ENCODE peak calls at places on chromosomes 16 and 17, in four cellular contexts. X is colonic mucosa, F is bronchial epithelial cell, J is mesenchymal stem cell. O is an unnamed sample.

GRCh38 chr17:29833801-29834200 is 96.2 kb downstream of the SSH2 start:
- DNase-seq in X (no peak), F (no peak), J (no peak), O (no peak)

GRCh38 chr17:67431210-67432015 is 54.3 kb downstream of the PITPNC1 start:
- DNase-seq in X (no peak), F (peak; percentile 89), J (peak; percentile 91), O (no peak)

GRCh38 chr16:4624827-4625616 is 396 bp downstream of the MGRN1 start:
- DNase-seq in X (peak; percentile 71), F (peak; percentile 33), J (peak; percentile 88), O (peak; percentile 91)

GRCh38 chr17:72730091-72730490 is 362.4 kb downstream of the SLC39A11 start:
- DNase-seq in X (no peak), F (no peak), J (no peak), O (no peak)

GRCh38 chr16:31876955-31877828 is 3.6 kb downstream of the ZNF267 start:
- DNase-seq in X (no peak), F (peak; percentile 94), J (peak; percentile 95), O (no peak)

GRCh38 chr17:19796457-19796856 is 48.4 kb upstream of the ALDH3A1 start:
- DNase-seq in X (no peak), F (no peak), J (no peak), O (no peak)

GRCh38 chr16:24670623-24671454 is 58.6 kb upstream of the TNRC6A start:
- DNase-seq in X (peak; percentile 26), F (peak; percentile 44), J (peak; percentile 96), O (peak; percentile 63)

GRCh38 chr16:57577214-57577613 is 34.8 kb downstream of the ADGRG5 start:
- DNase-seq in X (no peak), F (no peak), J (no peak), O (no peak)

GRCh38 chr16:29745853-29746345 is at the start of gene C16orf54:
- DNase-seq in X (peak; percentile 73), F (no peak), J (no peak), O (peak; percentile 66)

GRCh38 chr16:89795676-89796075 is 20.8 kb downstream of the FANCA start:
- DNase-seq in X (no peak), F (no peak), J (no peak), O (no peak)

GRCh38 chr16:78022347-78022746 is at the start of gene CLEC3A:
- DNase-seq in X (no peak), F (no peak), J (peak; percentile 7), O (peak; percentile 41)

GRCh38 chr16:78780808-78781207 is 681.4 kb downstream of the WWOX start:
- DNase-seq in X (no peak), F (no peak), J (no peak), O (no peak)

DNA sequence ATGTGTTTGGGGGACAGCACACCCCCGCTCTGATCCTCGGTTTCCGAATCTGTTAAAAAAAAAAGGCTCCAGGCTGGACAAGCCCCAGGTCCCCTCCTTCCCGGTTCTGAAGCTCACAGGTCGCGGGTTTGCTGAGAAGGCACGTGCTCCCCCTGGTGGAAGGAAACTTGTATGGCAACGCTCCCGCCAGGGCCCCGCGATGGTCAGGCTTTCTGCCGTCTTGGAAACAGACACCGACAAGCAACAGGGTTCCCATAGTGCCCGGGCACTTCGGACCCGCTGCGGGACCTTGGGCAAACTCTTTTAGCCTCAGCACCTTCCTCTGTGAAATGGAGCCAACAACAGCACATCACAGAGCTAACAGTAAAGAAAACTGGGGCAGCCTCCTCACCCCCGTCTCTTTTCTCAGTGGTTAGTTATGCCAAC is 219.0 kb downstream of the RBFOX3 start:
- DNase-seq in X (peak; percentile 67), F (peak; percentile 28), J (peak; percentile 50), O (peak; percentile 96)
- H3K27me3 ChIP-seq in X (peaks cover 12% of the 10 kb centered on the region), F (peaks cover 6% of the 10 kb centered on the region), J (peaks cover 38% of the 10 kb centered on the region), O (peaks cover 6% of the 10 kb centered on the region)

GRCh38 chr16:12780467-12780866 is 23.2 kb downstream of the CPPED1 start:
- DNase-seq in X (no peak), F (no peak), J (no peak), O (no peak)
- H3K36me3 ChIP-seq in X (no peaks in the 10 kb centered on the region), F (no peaks in the 10 kb centered on the region), J (peaks cover 12% of the 10 kb centered on the region), O (no peaks in the 10 kb centered on the region)

GRCh38 chr16:1276580-1276878 is 20.7 kb downstream of the TPSD1 start:
- DNase-seq in X (no peak), F (no peak), J (no peak), O (peak; percentile 61)
- H3K27me3 ChIP-seq in X (peaks cover 4% of the 10 kb centered on the region), F (peaks cover 2% of the 10 kb centered on the region), J (peaks cover 28% of the 10 kb centered on the region), O (no peaks in the 10 kb centered on the region)

DNA sequence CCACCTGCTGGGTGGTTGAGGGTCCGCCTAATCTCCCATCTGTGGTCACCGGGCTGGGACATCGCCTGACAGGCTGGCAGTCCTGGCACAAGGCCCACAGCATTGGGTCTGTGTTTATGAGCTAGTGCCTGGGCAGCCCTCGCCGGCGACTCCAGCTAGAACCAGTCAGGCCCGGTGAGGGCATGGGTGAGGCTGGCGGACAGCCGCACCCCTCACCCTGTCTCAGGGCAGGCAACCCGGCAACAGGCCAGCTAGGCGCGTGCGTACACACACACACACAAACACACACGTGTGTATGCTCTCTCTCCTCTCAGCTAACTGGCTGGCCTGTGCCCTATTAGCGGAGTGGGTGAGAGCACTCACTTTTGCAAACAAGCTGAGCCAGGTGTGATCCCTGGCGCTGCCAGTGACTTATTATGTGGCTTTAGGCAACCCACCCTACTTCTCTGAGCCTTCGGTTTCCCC is 10.4 kb downstream of the HSD11B2 start:
- DNase-seq in X (peak; percentile 96), F (no peak), J (no peak), O (no peak)
- H3K36me3 ChIP-seq in X (peaks cover 6% of the 10 kb centered on the region), F (peaks cover 26% of the 10 kb centered on the region), J (peaks cover 91% of the 10 kb centered on the region), O (peaks cover 3% of the 10 kb centered on the region)

GRCh38 chr17:6947745-6948144 is 48.1 kb upstream of the ALOX12 start:
- DNase-seq in X (no peak), F (no peak), J (no peak), O (no peak)
- H3K27me3 ChIP-seq in X (no peaks in the 10 kb centered on the region), F (no peaks in the 10 kb centered on the region), J (peaks cover 6% of the 10 kb centered on the region), O (no peaks in the 10 kb centered on the region)

GRCh38 chr16:28140788-28141618 is 70.8 kb downstream of the XPO6 start:
- DNase-seq in X (no peak), F (peak; percentile 79), J (peak; percentile 43), O (no peak)

GRCh38 chr16:28136751-28137434 is 73.4 kb upstream of the GSG1L start:
- DNase-seq in X (no peak), F (no peak), J (no peak), O (no peak)

GRCh38 chr16:28133666-28134065 is 70.2 kb upstream of the GSG1L start:
- DNase-seq in X (no peak), F (no peak), J (no peak), O (no peak)

DNA sequence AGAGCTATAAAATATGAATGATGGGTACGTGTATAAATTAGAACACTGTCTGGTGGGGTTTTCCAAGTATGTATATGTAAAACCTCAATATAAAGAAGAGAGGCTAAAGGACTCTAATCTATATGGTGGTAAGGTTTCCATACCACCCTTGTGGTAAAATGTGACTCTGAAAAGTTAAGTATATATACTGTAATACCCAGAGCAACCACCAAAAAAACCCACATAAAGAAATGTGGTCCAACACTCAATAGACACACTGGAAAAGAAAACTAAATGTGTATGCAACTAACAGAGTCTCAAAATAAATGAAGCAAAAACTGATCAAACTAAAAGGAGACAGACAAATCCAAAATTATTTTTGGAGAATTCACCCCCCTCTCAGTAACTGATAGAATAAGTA is 72.2 kb downstream of the XPO6 start:
- DNase-seq in X (no peak), F (no peak), J (no peak), O (no peak)
- H3K36me3 ChIP-seq in X (no peaks in the 10 kb centered on the region), F (peaks cover 11% of the 10 kb centered on the region), J (peaks cover 19% of the 10 kb centered on the region), O (peaks cover 8% of the 10 kb centered on the region)

GRCh38 chr17:79519601-79520000 is 91.2 kb downstream of the RBFOX3 start:
- DNase-seq in X (no peak), F (no peak), J (no peak), O (no peak)
- H3K27me3 ChIP-seq in X (no peaks in the 10 kb centered on the region), F (no peaks in the 10 kb centered on the region), J (no peaks in the 10 kb centered on the region), O (no peaks in the 10 kb centered on the region)